ENCODE peak calls at places on chromosomes 3 and 15, in seven cellular contexts. One of them, this sample, is unnamed.

GRCh38 chr3:152497457-152497856 is 228.7 kb downstream of the MBNL1 start:
- DNase-seq in colonic mucosa: no peak
- DNase-seq in mammary epithelial cell: no peak
- DNase-seq in Panc1: no peak
- DNase-seq in choroid plexus epithelial cell: peak
- DNase-seq in CD8-positive, alpha-beta T cell: no peak
- DNase-seq in HCT116: no peak
- DNase-seq in this sample: no peak

GRCh38 chr15:71749500-71749899 is 60.9 kb upstream of the NR2E3 start:
- DNase-seq in Panc1: no peak
- DNase-seq in colonic mucosa: no peak
- DNase-seq in CD8-positive, alpha-beta T cell: no peak
- DNase-seq in choroid plexus epithelial cell: no peak
- DNase-seq in mammary epithelial cell: no peak
- DNase-seq in HCT116: no peak
- DNase-seq in this sample: no peak

GRCh38 chr15:72991026-72991425 is 61.2 kb upstream of the NEO1 start:
- DNase-seq in HCT116: no peak
- DNase-seq in mammary epithelial cell: no peak
- DNase-seq in choroid plexus epithelial cell: peak
- DNase-seq in CD8-positive, alpha-beta T cell: no peak
- DNase-seq in colonic mucosa: no peak
- DNase-seq in Panc1: no peak
- DNase-seq in this sample: no peak

GRCh38 chr3:102532901-102533300 is 98.1 kb downstream of the ZPLD1 start:
- DNase-seq in colonic mucosa: no peak
- DNase-seq in Panc1: no peak
- DNase-seq in CD8-positive, alpha-beta T cell: no peak
- DNase-seq in choroid plexus epithelial cell: peak
- DNase-seq in HCT116: no peak
- DNase-seq in mammary epithelial cell: no peak
- DNase-seq in this sample: no peak

GRCh38 chr3:128071771-128072453 is 19.7 kb downstream of the SEC61A1 start:
- DNase-seq in CD8-positive, alpha-beta T cell: no peak
- DNase-seq in Panc1: no peak
- DNase-seq in choroid plexus epithelial cell: no peak
- DNase-seq in HCT116: no peak
- DNase-seq in colonic mucosa: peak
- DNase-seq in mammary epithelial cell: no peak
- DNase-seq in this sample: no peak

GRCh38 chr3:121096968-121097367 is 189.0 kb downstream of the STXBP5L start:
- DNase-seq in HCT116: no peak
- DNase-seq in Panc1: no peak
- DNase-seq in mammary epithelial cell: no peak
- DNase-seq in CD8-positive, alpha-beta T cell: no peak
- DNase-seq in colonic mucosa: no peak
- DNase-seq in choroid plexus epithelial cell: no peak
- DNase-seq in this sample: no peak

GRCh38 chr3:142027295-142027694 is 122.0 kb downstream of the TFDP2 start:
- DNase-seq in CD8-positive, alpha-beta T cell: no peak
- DNase-seq in choroid plexus epithelial cell: peak
- DNase-seq in colonic mucosa: no peak
- DNase-seq in Panc1: no peak
- DNase-seq in HCT116: no peak
- DNase-seq in mammary epithelial cell: no peak
- DNase-seq in this sample: no peak

GRCh38 chr3:29440321-29441019 is 159.6 kb downstream of the RBMS3 start:
- DNase-seq in HCT116: no peak
- DNase-seq in CD8-positive, alpha-beta T cell: no peak
- DNase-seq in Panc1: no peak
- DNase-seq in choroid plexus epithelial cell: no peak
- DNase-seq in mammary epithelial cell: no peak
- DNase-seq in colonic mucosa: peak
- DNase-seq in this sample: no peak

GRCh38 chr3:66502267-66502874 is 1.5 kb upstream of the LRIG1 start:
- DNase-seq in CD8-positive, alpha-beta T cell: no peak
- DNase-seq in Panc1: no peak
- DNase-seq in HCT116: no peak
- DNase-seq in mammary epithelial cell: no peak
- DNase-seq in choroid plexus epithelial cell: no peak
- DNase-seq in colonic mucosa: no peak
- DNase-seq in this sample: no peak

GRCh38 chr15:60370804-60371700 is 26.7 kb downstream of the ANXA2 start:
- DNase-seq in choroid plexus epithelial cell: peak
- DNase-seq in mammary epithelial cell: peak
- DNase-seq in colonic mucosa: peak
- DNase-seq in CD8-positive, alpha-beta T cell: no peak
- DNase-seq in HCT116: peak
- DNase-seq in Panc1: peak
- DNase-seq in this sample: peak

GRCh38 chr3:12120374-12121140 is 38.2 kb downstream of the TIMP4 start:
- DNase-seq in colonic mucosa: no peak
- DNase-seq in CD8-positive, alpha-beta T cell: no peak
- DNase-seq in Panc1: no peak
- DNase-seq in HCT116: no peak
- DNase-seq in mammary epithelial cell: peak
- DNase-seq in choroid plexus epithelial cell: no peak
- DNase-seq in this sample: no peak

GRCh38 chr3:12027199-12027598 is 23.0 kb downstream of the SYN2 start:
- DNase-seq in choroid plexus epithelial cell: no peak
- DNase-seq in Panc1: no peak
- DNase-seq in mammary epithelial cell: no peak
- DNase-seq in CD8-positive, alpha-beta T cell: no peak
- DNase-seq in colonic mucosa: no peak
- DNase-seq in HCT116: no peak
- DNase-seq in this sample: no peak

GRCh38 chr15:95174880-95175279 is 943.5 kb downstream of the MCTP2 start:
- DNase-seq in Panc1: no peak
- DNase-seq in mammary epithelial cell: no peak
- DNase-seq in HCT116: no peak
- DNase-seq in colonic mucosa: no peak
- DNase-seq in CD8-positive, alpha-beta T cell: no peak
- DNase-seq in choroid plexus epithelial cell: peak
- DNase-seq in this sample: no peak

GRCh38 chr15:75584121-75584520 is 5.0 kb upstream of the PTPN9 start:
- DNase-seq in colonic mucosa: no peak
- DNase-seq in choroid plexus epithelial cell: no peak
- DNase-seq in HCT116: no peak
- DNase-seq in Panc1: no peak
- DNase-seq in mammary epithelial cell: no peak
- DNase-seq in CD8-positive, alpha-beta T cell: no peak
- DNase-seq in this sample: no peak

DNA sequence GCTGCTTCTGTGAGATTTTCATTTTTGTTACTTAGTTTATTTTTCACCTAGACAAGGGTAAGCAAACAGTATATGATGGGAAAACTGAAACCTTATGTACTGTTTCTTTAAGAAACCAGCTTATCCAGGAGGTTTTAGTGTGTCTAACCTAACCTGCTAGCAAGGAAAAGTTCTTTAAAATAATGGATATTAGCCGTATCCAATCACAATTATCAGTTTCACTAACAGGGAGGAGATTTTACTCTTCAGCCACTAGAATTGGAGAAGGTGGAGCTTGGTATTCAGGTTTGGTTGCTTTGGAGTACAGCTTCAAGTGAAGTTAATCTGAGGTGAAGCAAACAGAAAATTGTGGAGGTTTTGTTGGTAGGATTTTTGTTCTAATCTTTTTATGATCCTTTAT is 12.8 kb downstream of the ZFAND6 start:
- DNase-seq in mammary epithelial cell: peak
- DNase-seq in colonic mucosa: peak
- DNase-seq in HCT116: peak
- DNase-seq in Panc1: peak
- DNase-seq in choroid plexus epithelial cell: peak
- DNase-seq in CD8-positive, alpha-beta T cell: no peak
- DNase-seq in this sample: peak
- H3K4me3 ChIP-seq in mammary epithelial cell: peak
- H3K4me3 ChIP-seq in colonic mucosa: peak
- H3K4me3 ChIP-seq in HCT116: peak
- H3K4me3 ChIP-seq in Panc1: peak
- H3K4me3 ChIP-seq in choroid plexus epithelial cell: peak
- H3K4me3 ChIP-seq in CD8-positive, alpha-beta T cell: peak
- H3K4me3 ChIP-seq in this sample: peak

GRCh38 chr3:146313411-146314111 is 62.7 kb upstream of the PLSCR4 start:
- DNase-seq in colonic mucosa: no peak
- DNase-seq in HCT116: peak
- DNase-seq in choroid plexus epithelial cell: peak
- DNase-seq in mammary epithelial cell: peak
- DNase-seq in CD8-positive, alpha-beta T cell: no peak
- DNase-seq in Panc1: no peak
- DNase-seq in this sample: peak

GRCh38 chr3:146314871-146315270 is 64.0 kb upstream of the PLSCR4 start:
- DNase-seq in mammary epithelial cell: no peak
- DNase-seq in colonic mucosa: no peak
- DNase-seq in CD8-positive, alpha-beta T cell: no peak
- DNase-seq in HCT116: no peak
- DNase-seq in Panc1: no peak
- DNase-seq in choroid plexus epithelial cell: peak
- DNase-seq in this sample: no peak
- TF ChIP-seq CTCF in mammary epithelial cell: no peak
- TF ChIP-seq CTCF in colonic mucosa: no peak
- TF ChIP-seq CTCF in CD8-positive, alpha-beta T cell: no peak
- TF ChIP-seq CTCF in HCT116: no peak
- TF ChIP-seq CTCF in Panc1: no peak
- TF ChIP-seq CTCF in choroid plexus epithelial cell: no peak
- TF ChIP-seq CTCF in this sample: no peak

GRCh38 chr15:80999623-81000036 is 1.1 kb upstream of the TLNRD1 start:
- DNase-seq in mammary epithelial cell: no peak
- DNase-seq in HCT116: peak
- DNase-seq in colonic mucosa: peak
- DNase-seq in choroid plexus epithelial cell: no peak
- DNase-seq in CD8-positive, alpha-beta T cell: peak
- DNase-seq in Panc1: no peak
- DNase-seq in this sample: no peak
- H3K4me3 ChIP-seq in mammary epithelial cell: peak
- H3K4me3 ChIP-seq in HCT116: peak
- H3K4me3 ChIP-seq in colonic mucosa: peak
- H3K4me3 ChIP-seq in choroid plexus epithelial cell: peak
- H3K4me3 ChIP-seq in CD8-positive, alpha-beta T cell: peak
- H3K4me3 ChIP-seq in Panc1: peak
- H3K4me3 ChIP-seq in this sample: peak

DNA sequence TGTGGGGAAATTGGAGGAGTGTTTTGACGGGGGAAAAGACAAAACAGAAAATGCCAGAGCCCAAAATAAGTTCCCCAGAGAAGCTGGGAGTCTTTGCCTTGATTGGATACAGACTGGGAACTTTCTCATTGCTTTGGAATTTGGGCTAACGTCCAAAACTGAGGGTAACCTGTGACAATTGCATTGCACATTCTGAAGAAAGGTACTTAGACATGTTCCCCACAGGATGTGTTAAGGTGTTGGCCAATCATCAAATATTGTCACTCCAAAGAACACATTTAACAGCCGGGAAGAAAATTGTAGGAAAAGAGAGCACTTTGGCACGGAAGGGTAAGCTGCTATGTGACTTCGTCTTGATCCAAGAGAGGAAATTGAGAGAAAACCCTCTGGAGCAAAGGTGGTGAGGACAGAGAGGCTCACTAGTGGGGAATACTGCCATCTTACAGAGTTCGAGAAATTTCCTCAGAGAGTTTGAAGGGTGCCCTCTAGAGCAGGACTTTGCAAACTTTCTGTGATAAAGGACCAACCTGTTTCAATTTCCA is 619.5 kb upstream of the TBL1XR1 start:
- DNase-seq in CD8-positive, alpha-beta T cell: no peak
- DNase-seq in choroid plexus epithelial cell: peak
- DNase-seq in HCT116: peak
- DNase-seq in mammary epithelial cell: peak
- DNase-seq in colonic mucosa: no peak
- DNase-seq in Panc1: peak
- DNase-seq in this sample: peak
- TF ChIP-seq CTCF in CD8-positive, alpha-beta T cell: no peak
- TF ChIP-seq CTCF in choroid plexus epithelial cell: peak
- TF ChIP-seq CTCF in HCT116: peak
- TF ChIP-seq CTCF in mammary epithelial cell: peak
- TF ChIP-seq CTCF in colonic mucosa: no peak
- TF ChIP-seq CTCF in Panc1: peak
- TF ChIP-seq CTCF in this sample: peak

GRCh38 chr15:81184188-81184587 is 12.5 kb upstream of the IL16 start:
- DNase-seq in Panc1: no peak
- DNase-seq in mammary epithelial cell: no peak
- DNase-seq in choroid plexus epithelial cell: no peak
- DNase-seq in colonic mucosa: no peak
- DNase-seq in CD8-positive, alpha-beta T cell: peak
- DNase-seq in HCT116: no peak
- DNase-seq in this sample: no peak
- H3K4me3 ChIP-seq in Panc1: no peak
- H3K4me3 ChIP-seq in mammary epithelial cell: no peak
- H3K4me3 ChIP-seq in choroid plexus epithelial cell: no peak
- H3K4me3 ChIP-seq in colonic mucosa: no peak
- H3K4me3 ChIP-seq in CD8-positive, alpha-beta T cell: no peak
- H3K4me3 ChIP-seq in HCT116: no peak
- H3K4me3 ChIP-seq in this sample: no peak

GRCh38 chr15:65558336-65558735 is 28.1 kb downstream of the HACD3 start:
- DNase-seq in mammary epithelial cell: no peak
- DNase-seq in choroid plexus epithelial cell: peak
- DNase-seq in Panc1: no peak
- DNase-seq in HCT116: no peak
- DNase-seq in colonic mucosa: no peak
- DNase-seq in CD8-positive, alpha-beta T cell: no peak
- DNase-seq in this sample: no peak
- TF ChIP-seq CTCF in mammary epithelial cell: no peak
- TF ChIP-seq CTCF in choroid plexus epithelial cell: no peak
- TF ChIP-seq CTCF in Panc1: no peak
- TF ChIP-seq CTCF in HCT116: no peak
- TF ChIP-seq CTCF in colonic mucosa: no peak
- TF ChIP-seq CTCF in CD8-positive, alpha-beta T cell: no peak
- TF ChIP-seq CTCF in this sample: no peak

GRCh38 chr3:198025644-198026043 is 65.6 kb downstream of the LMLN start:
- DNase-seq in colonic mucosa: no peak
- DNase-seq in Panc1: no peak
- DNase-seq in CD8-positive, alpha-beta T cell: no peak
- DNase-seq in choroid plexus epithelial cell: no peak
- DNase-seq in mammary epithelial cell: no peak
- DNase-seq in HCT116: no peak
- DNase-seq in this sample: no peak

GRCh38 chr3:198028718-198029117 is 68.7 kb downstream of the LMLN start:
- DNase-seq in HCT116: no peak
- DNase-seq in mammary epithelial cell: peak
- DNase-seq in Panc1: no peak
- DNase-seq in choroid plexus epithelial cell: peak
- DNase-seq in colonic mucosa: no peak
- DNase-seq in CD8-positive, alpha-beta T cell: no peak
- DNase-seq in this sample: peak

GRCh38 chr3:198027799-198028390 is 67.9 kb downstream of the LMLN start:
- DNase-seq in choroid plexus epithelial cell: no peak
- DNase-seq in CD8-positive, alpha-beta T cell: no peak
- DNase-seq in mammary epithelial cell: no peak
- DNase-seq in colonic mucosa: no peak
- DNase-seq in HCT116: no peak
- DNase-seq in Panc1: no peak
- DNase-seq in this sample: no peak

GRCh38 chr3:198030125-198030524 is 70.1 kb downstream of the LMLN start:
- DNase-seq in mammary epithelial cell: no peak
- DNase-seq in HCT116: no peak
- DNase-seq in Panc1: no peak
- DNase-seq in colonic mucosa: no peak
- DNase-seq in CD8-positive, alpha-beta T cell: no peak
- DNase-seq in choroid plexus epithelial cell: no peak
- DNase-seq in this sample: no peak

GRCh38 chr3:198027045-198027798 is 67.2 kb downstream of the LMLN start:
- DNase-seq in colonic mucosa: no peak
- DNase-seq in CD8-positive, alpha-beta T cell: no peak
- DNase-seq in mammary epithelial cell: no peak
- DNase-seq in choroid plexus epithelial cell: no peak
- DNase-seq in Panc1: no peak
- DNase-seq in HCT116: no peak
- DNase-seq in this sample: no peak
- H3K4me3 ChIP-seq in colonic mucosa: no peak
- H3K4me3 ChIP-seq in CD8-positive, alpha-beta T cell: no peak
- H3K4me3 ChIP-seq in mammary epithelial cell: no peak
- H3K4me3 ChIP-seq in choroid plexus epithelial cell: no peak
- H3K4me3 ChIP-seq in Panc1: no peak
- H3K4me3 ChIP-seq in HCT116: no peak
- H3K4me3 ChIP-seq in this sample: no peak

This sample was measured in astrocyte of the cerebellum.